ENCODE peak calls at places on chromosomes 12 and 14, in five cellular contexts. V is anterior cingulate cortex, J is NCI-H1436, I is neural progenitor cell, O is EL. A is an unnamed sample.
A peak's percentile ranks its signal among the peaks of the same experiment; 100 is the strongest.

GRCh38 chr12:57815177-57816000 is 3.1 kb downstream of the AVIL start:
- DNase-seq in V (no peak), J (peak; percentile 71), I (peak; percentile 58), O (no peak), A (no peak)

GRCh38 chr14:95577875-95578274 is 43.0 kb downstream of the GLRX5 start:
- DNase-seq in V (no peak), J (no peak), I (no peak), O (no peak), A (no peak)

GRCh38 chr12:77947326-77947725 is 116.6 kb downstream of the NAV3 start:
- DNase-seq in V (no peak), J (no peak), I (no peak), O (peak; percentile 72), A (peak; percentile 40)

GRCh38 chr14:70152704-70153103 is 36.0 kb downstream of the SLC8A3 start:
- DNase-seq in V (no peak), J (no peak), I (peak; percentile 52), O (no peak), A (no peak)

GRCh38 chr12:121823101-121823726 is 19.4 kb downstream of the SETD1B start:
- DNase-seq in V (no peak), J (no peak), I (no peak), O (no peak), A (no peak)

GRCh38 chr12:31813305-31813704 is 84.5 kb upstream of the AMN1 start:
- DNase-seq in V (no peak), J (no peak), I (peak; percentile 53), O (no peak), A (no peak)

GRCh38 chr12:14915736-14916135 is 22.6 kb downstream of the ERP27 start:
- DNase-seq in V (no peak), J (no peak), I (no peak), O (no peak), A (no peak)

GRCh38 chr14:36221097-36221496 is 44.6 kb upstream of the PTCSC3 start:
- DNase-seq in V (no peak), J (peak; percentile 24), I (peak; percentile 87), O (no peak), A (no peak)

GRCh38 chr12:31765931-31766330 is 37.1 kb upstream of the AMN1 start:
- DNase-seq in V (no peak), J (no peak), I (no peak), O (no peak), A (no peak)

GRCh38 chr12:106527356-106527755 is 55.4 kb upstream of the RFX4 start:
- DNase-seq in V (no peak), J (no peak), I (no peak), O (peak; percentile 58), A (peak; percentile 38)

GRCh38 chr12:120159509-120160237 is 34.8 kb downstream of the GCN1 start:
- DNase-seq in V (no peak), J (no peak), I (no peak), O (no peak), A (no peak)

GRCh38 chr14:102893452-102893851 is 29.0 kb upstream of the AMN start:
- DNase-seq in V (no peak), J (no peak), I (no peak), O (no peak), A (peak; percentile 95)

GRCh38 chr12:8011331-8011730 is 21.2 kb upstream of the FOXJ2 start:
- DNase-seq in V (no peak), J (peak; percentile 11), I (no peak), O (no peak), A (peak; percentile 40)

GRCh38 chr12:25424186-25424854 is 128.8 kb downstream of the LMNTD1 start:
- DNase-seq in V (no peak), J (no peak), I (no peak), O (no peak), A (no peak)

GRCh38 chr14:93525691-93526451 is 95.1 kb downstream of the UNC79 start:
- DNase-seq in V (no peak), J (no peak), I (no peak), O (no peak), A (no peak)

A was measured in COLO829.